ENCODE peak calls at places on chromosome 11, in five cellular contexts. N is H9, H is DND-41, M is neuronal stem cell, D is IMR-90. K is an unnamed sample.

GRCh38 chr11:72773696-72774095 is 20.2 kb downstream of the STARD10 start:
- DNase-seq in N (no peak), M (no peak), H (no peak), D (peak; percentile 54), K (no peak)

GRCh38 chr11:106642331-106642730 is 375.9 kb downstream of the GUCY1A2 start:
- DNase-seq in M (no peak), N (no peak), D (peak; percentile 91), H (no peak), K (no peak)

GRCh38 chr11:103581680-103582265 is 454.7 kb upstream of the DDI1 start:
- DNase-seq in H (no peak), D (peak; percentile 35), N (no peak), M (no peak), K (no peak)

GRCh38 chr11:1335264-1335810 is 25.9 kb upstream of the TOLLIP start:
- DNase-seq in H (no peak), N (no peak), M (no peak), D (no peak), K (no peak)

GRCh38 chr11:115623021-115623451 is 118.8 kb upstream of the CADM1 start:
- DNase-seq in D (peak; percentile 100), N (no peak), H (no peak), M (no peak), K (peak; percentile 46)

GRCh38 chr11:95084509-95084908 is 5.1 kb upstream of the ENDOD1 start:
- DNase-seq in H (no peak), D (peak; percentile 55), M (no peak), N (no peak), K (no peak)

GRCh38 chr11:21711341-21711740 is 481.5 kb upstream of the ANO5 start:
- DNase-seq in M (no peak), N (no peak), H (no peak), D (no peak), K (no peak)

GRCh38 chr11:94511932-94512781 is at the start of gene C11orf97:
- DNase-seq in D (peak; percentile 30), H (peak; percentile 43), M (peak; percentile 54), N (peak; percentile 86), K (peak; percentile 63)

GRCh38 chr11:18310800-18311340 is 11.1 kb downstream of the HPS5 start:
- DNase-seq in M (no peak), D (no peak), N (no peak), H (no peak), K (no peak)

GRCh38 chr11:70544774-70545625 is 146.7 kb downstream of the CTTN start:
- DNase-seq in D (peak; percentile 23), H (no peak), N (peak; percentile 79), M (peak; percentile 65), K (no peak)

GRCh38 chr11:131108780-131109179 is 192.5 kb upstream of the SNX19 start:
- DNase-seq in M (no peak), D (peak; percentile 60), N (no peak), H (no peak), K (no peak)

GRCh38 chr11:64861227-64861970 is 16.9 kb upstream of the CDC42BPG start:
- DNase-seq in N (no peak), M (no peak), D (no peak), H (no peak), K (no peak)

GRCh38 chr11:64856382-64857227 is 12.2 kb upstream of the CDC42BPG start:
- DNase-seq in D (peak; percentile 85), N (no peak), H (no peak), M (no peak), K (peak; percentile 45)

GRCh38 chr11:64859542-64860414 is 15.3 kb upstream of the CDC42BPG start:
- DNase-seq in D (no peak), H (peak; percentile 75), N (no peak), M (no peak), K (no peak)

GRCh38 chr11:64857485-64857884 is 13.0 kb upstream of the CDC42BPG start:
- DNase-seq in D (no peak), N (no peak), H (no peak), M (no peak), K (no peak)

DNA sequence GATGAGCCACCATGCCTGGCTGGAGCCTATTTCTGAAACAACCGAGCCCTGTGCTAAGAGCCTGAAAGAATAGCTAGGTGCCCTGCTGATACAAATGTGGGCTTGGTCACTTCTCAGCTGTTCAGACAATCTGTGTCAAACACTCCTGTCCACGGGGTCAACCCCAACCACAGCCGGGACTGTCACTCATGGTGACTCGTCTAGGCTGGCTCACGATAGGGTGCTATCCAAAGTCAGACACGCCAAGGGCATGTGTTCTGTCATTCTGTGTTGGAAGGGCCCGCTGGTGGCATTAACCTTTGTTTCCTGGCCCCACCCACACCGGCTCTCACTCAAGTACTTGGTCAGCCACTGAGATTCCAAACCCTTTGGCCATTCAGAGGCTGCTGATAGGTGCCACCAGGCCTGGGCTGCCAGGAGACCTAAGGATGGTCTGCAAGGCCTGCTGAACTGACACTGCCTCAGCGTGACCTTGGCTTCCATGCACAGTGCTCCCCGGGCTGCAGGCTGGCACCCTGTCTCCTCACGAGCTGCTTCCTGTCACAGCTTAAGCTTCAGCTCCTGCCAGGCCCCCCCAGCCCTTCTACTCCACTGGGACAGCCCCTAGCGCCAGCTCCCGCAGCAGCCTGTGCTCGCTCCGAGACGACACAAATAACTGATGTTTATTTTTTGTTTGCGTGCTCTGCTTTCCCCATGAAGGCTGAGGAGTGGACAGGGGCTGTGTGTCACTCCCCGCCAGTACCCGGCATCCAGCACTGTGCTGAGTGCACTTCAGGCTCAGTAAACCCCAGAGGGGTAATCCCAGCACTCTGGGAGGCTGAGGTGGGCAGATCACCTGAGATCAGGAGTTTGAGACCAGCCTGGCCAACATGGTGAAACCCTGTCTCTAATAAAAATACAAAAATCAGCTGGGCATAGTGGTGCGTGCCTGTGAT is 14.3 kb upstream of the CDC42BPG start:
- DNase-seq in N (no peak), D (no peak), M (no peak), H (peak; percentile 76), K (no peak)
- H3K4me1 ChIP-seq in N (no peaks in the 10 kb centered on the region), D (peaks cover 41% of the 10 kb centered on the region), M (peaks cover 18% of the 10 kb centered on the region), H (peaks cover 53% of the 10 kb centered on the region), K (peaks cover 44% of the 10 kb centered on the region)

DNA sequence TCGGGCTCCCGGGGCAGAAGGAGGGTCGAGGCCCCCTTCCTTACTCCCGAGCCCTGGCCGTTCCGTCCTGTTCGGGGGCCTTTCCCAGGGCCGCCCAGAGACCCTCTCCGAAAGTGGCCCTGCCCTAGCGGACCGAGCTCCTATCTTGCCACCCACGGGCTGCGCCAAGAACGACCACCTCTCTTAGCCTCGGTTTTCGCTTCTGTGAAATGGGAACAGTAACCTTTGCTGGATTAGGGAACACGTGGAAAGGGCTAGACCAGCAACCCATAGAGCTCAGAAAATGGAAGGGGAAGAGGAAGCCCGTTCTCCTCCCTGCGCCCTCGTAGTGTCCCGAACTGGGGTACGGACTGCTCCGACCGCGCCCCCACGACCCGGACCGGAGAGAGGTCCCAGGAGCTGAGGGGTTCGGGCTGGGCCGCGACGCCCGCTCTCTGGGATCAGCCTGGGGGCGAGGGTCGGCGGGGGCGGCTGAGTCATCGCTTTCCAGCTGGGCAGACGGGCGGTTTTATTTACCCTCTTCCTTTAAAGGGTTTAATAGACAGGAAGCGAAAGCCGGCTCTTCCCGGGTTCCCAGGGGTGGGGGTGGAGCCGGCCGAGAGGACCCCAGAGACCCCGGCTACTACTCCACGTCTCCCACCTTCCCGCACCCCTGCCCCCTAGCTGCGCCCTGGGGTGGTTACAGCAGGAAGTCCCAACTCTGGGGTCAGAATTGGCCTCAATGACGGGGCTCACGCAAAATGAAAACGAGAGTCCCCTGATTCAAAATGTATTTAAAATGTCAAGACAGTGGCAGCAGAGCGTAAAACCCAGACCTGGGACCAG is 872 bp upstream of the PHLDA2 start:
- DNase-seq in H (no peak), M (peak; percentile 18), D (peak; percentile 61), N (peak; percentile 75), K (peak; percentile 79)
- H3K9ac ChIP-seq in H (no peak overlapping the region), M (no peak overlapping the region), D (peak overlapping the region; percentile 19), N (peak overlapping the region; percentile 25), K (peak overlapping the region; percentile 89)

DNA sequence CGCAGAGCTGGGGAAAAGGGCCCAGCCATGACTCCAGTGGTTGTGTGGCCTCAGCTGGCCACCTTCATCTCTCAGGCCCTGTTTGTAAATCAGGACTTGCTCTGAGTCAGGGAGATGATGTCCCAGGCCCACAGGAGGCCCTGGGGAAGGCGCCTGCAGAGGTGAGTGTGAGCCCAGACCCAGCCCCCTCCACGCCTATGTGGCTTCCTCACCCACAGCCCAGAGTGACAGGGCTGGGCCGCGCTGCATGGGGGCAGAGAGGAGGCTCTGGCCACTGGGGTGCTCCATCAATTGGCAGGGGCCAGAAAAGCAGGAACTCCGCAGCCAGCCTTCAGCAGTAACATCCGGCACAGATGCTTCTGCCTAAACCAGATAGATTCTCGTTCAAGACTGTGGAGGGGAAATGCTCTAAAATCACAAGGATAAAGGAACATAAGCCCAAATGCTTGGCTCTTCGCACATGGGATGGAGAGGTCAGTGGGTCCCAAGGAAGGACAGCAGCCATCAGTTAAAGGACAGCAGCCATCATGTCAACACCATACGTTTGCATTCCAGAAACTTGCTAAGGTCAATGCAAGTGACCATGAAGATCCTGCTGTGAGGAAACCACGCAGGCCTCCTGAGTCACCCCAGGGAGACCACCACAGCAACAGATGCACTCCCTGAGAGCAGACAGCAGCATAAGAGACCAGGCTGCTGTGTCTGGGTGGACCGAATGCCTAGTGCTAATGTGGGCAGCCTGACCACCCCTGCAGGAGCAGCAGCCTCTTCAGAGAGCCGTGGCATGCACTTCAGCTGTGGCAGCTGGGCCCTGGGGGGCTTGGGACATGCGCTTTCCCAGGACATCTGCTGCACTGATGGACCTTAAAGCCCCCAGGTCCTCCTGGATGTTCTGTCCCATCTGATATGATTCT is 28.3 kb downstream of the OSBPL5 start:
- DNase-seq in H (no peak), M (no peak), D (no peak), N (no peak), K (no peak)
- H3K27ac ChIP-seq in H (peak overlapping the region; percentile 22), M (peak overlapping the region; percentile 18), D (no peak overlapping the region), N (no peak overlapping the region), K (no peak overlapping the region)

DNA sequence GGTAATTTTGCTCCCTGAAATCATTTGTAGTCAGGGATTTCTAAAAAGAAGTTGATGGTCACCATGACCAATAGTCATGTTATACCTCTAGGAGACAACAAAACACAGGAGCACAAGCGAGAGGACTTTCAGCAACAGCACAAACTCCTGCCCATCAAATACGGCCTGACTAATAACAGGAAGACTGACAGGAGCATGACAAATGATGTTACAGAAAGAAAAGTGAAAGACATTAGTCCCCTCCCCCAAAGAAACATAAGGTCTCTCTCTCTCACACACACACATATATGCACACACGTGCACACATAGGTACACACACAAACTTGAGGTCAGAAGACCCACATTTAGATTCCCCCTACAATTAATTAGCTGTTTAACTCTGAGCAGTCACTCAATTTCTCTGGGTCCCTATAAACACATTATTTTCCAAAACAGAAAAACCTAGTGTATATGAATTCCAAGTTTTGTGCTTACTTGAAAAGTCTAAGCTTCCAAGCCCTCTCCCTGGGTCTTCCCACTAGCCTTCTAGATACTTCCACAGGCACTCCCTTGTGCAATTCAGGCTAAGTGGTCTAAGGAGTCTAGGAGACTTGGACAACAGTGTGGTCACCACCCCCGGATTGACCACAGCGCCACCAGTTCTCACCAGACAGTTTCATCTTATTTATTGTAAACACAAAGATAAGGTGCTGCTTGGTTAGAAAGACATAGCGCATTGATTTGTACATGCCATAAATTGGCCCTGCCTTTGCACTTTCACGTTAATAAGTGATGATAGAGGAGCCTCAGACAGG is 624.1 kb downstream of the OPCML start:
- DNase-seq in M (no peak), D (no peak), N (no peak), H (no peak), K (no peak)
- H3K4me1 ChIP-seq in M (peaks cover 10% of the 10 kb centered on the region), D (peaks cover 3% of the 10 kb centered on the region), N (peaks cover 2% of the 10 kb centered on the region), H (no peaks in the 10 kb centered on the region), K (no peaks in the 10 kb centered on the region)

DNA sequence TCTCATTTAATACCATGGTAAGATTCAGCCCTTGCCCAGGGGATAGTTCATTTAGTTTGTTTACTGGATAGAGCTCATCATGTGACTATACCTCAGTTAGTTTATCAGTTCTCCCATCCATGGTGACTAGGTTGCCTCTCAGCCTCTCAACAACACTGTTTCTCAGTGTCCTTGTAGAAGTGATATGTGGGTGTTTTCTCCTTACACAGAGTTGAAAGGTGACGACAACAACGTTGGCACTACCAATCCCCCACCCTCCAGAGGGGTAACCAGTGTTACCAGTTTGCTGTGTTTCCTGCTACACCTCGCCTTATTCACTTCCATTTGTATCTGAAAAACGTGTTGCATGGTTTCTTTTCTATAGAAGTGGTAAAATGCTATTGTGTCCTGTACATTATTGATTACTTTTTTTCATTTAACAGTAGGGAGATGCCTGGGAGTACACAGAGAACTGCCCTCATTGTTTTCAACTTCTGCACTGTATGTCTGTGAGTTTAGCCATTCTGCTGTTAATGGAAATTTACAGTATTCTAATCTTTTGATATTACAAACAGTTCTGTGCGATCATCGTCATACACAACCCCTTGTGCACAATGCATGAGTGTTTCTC is 11.6 kb downstream of the NEAT1 start:
- DNase-seq in N (no peak), H (no peak), D (peak; percentile 34), M (no peak), K (no peak)
- H3K9ac ChIP-seq in N (no peak overlapping the region), H (no peak overlapping the region), D (peak overlapping the region; percentile 67), M (no peak overlapping the region), K (no peak overlapping the region)